ENCODE peak calls at places on chromosome 13, in five cellular contexts. K is NCI-H2227 treated with DMSO at 0.1 percent for 48 hours, I is COR-L47, M is T-helper 9 cell, L is NB4. H is an unnamed sample.

GRCh38 chr13:32164622-32165268 is 133.2 kb downstream of the FRY start:
- DNase-seq in K (peak), I (peak), M (no peak), L (peak), H (peak)

GRCh38 chr13:99176309-99177276 is 24.1 kb upstream of the UBAC2 start:
- DNase-seq in K (peak), I (peak), M (peak), L (peak), H (peak)

GRCh38 chr13:46211116-46211515 is 612 bp upstream of the LRRC63 start:
- DNase-seq in K (no peak), I (peak), M (peak), L (peak), H (no peak)

GRCh38 chr13:39451301-39451700 is 151.7 kb downstream of the LHFPL6 start:
- DNase-seq in K (no peak), I (peak), M (no peak), L (peak), H (peak)

GRCh38 chr13:33279414-33279813 is 6.1 kb downstream of the STARD13 start:
- DNase-seq in K (no peak), I (no peak), M (no peak), L (no peak), H (no peak)

GRCh38 chr13:21637296-21637695 is 33.3 kb upstream of the MICU2 start:
- DNase-seq in K (no peak), I (peak), M (peak), L (peak), H (no peak)

GRCh38 chr13:60583196-60583908 is 186.3 kb downstream of the TDRD3 start:
- DNase-seq in K (peak), I (no peak), M (no peak), L (peak), H (no peak)

GRCh38 chr13:100339411-100339935 is 249.1 kb downstream of the GGACT start:
- DNase-seq in K (no peak), I (no peak), M (no peak), L (no peak), H (no peak)

GRCh38 chr13:40275636-40276035 is 390.8 kb downstream of the FOXO1 start:
- DNase-seq in K (no peak), I (no peak), M (no peak), L (no peak), H (no peak)